ENCODE peak calls at places on chromosomes 12 and 14, in four cellular contexts. A, Z, D and K are unnamed samples.

GRCh38 chr12:52232916-52233461 is at the start of gene KRT7:
- ATAC-seq in Z (no peak), A (no peak), D (peak; percentile 73), K (no peak)

GRCh38 chr14:86065407-86065806 is 535.5 kb downstream of the FLRT2 start:
- ATAC-seq in Z (no peak), A (no peak), D (no peak), K (no peak)

GRCh38 chr12:110906088-110906487 is 14.3 kb downstream of the MYL2 start:
- ATAC-seq in Z (no peak), A (no peak), D (no peak), K (peak; percentile 46)

GRCh38 chr14:104993808-104994591 is 8.4 kb downstream of the CLBA1 start:
- ATAC-seq in A (no peak), Z (no peak), D (no peak), K (no peak)

GRCh38 chr14:106185837-106186233 is 659.5 kb downstream of the TMEM121 start:
- ATAC-seq in A (no peak), D (peak; percentile 51), Z (no peak), K (peak; percentile 77)

GRCh38 chr12:77225373-77225772 is 160.0 kb upstream of the E2F7 start:
- ATAC-seq in A (no peak), D (no peak), Z (no peak), K (no peak)

GRCh38 chr14:95261616-95262510 is 57.8 kb downstream of the CLMN start:
- ATAC-seq in D (peak; percentile 18), A (peak; percentile 59), Z (no peak), K (no peak)

GRCh38 chr14:67721851-67722250 is 20.2 kb downstream of the RDH12 start:
- ATAC-seq in A (no peak), Z (no peak), D (no peak), K (no peak)

GRCh38 chr12:103829092-103829491 is 11.9 kb downstream of the NT5DC3 start:
- ATAC-seq in Z (no peak), D (peak; percentile 44), A (no peak), K (no peak)

GRCh38 chr12:109573029-109573913 is at the start of the genes MMAB and MVK:
- ATAC-seq in D (peak; percentile 98), A (peak; percentile 99), Z (peak; percentile 99), K (peak; percentile 97)

GRCh38 chr12:15996254-15996653 is 85.1 kb downstream of the DERA start:
- ATAC-seq in D (peak; percentile 79), Z (no peak), A (peak; percentile 92), K (no peak)

GRCh38 chr14:22084393-22085281 is 411.0 kb upstream of the OR4E1 start:
- ATAC-seq in Z (no peak), A (no peak), D (peak; percentile 72), K (peak; percentile 34)

GRCh38 chr12:95733156-95733825 is 57.3 kb downstream of the NTN4 start:
- ATAC-seq in Z (no peak), D (peak; percentile 57), A (peak; percentile 41), K (no peak)

GRCh38 chr14:64350091-64350490 is 38.1 kb upstream of the MTHFD1 start:
- ATAC-seq in D (no peak), Z (no peak), A (no peak), K (no peak)

GRCh38 chr12:121237415-121237814 is 27.5 kb downstream of the P2RX4 start:
- ATAC-seq in Z (no peak), D (peak; percentile 17), A (no peak), K (no peak)

GRCh38 chr12:108621161-108621560 is 12.5 kb downstream of the SELPLG start:
- ATAC-seq in A (no peak), Z (no peak), D (no peak), K (no peak)

GRCh38 chr12:14560904-14561574 is 6.6 kb downstream of the PLBD1 start:
- ATAC-seq in D (no peak), Z (no peak), A (peak; percentile 29), K (no peak)

GRCh38 chr14:66379116-66379515 is 107.1 kb upstream of the CCDC196 start:
- ATAC-seq in Z (no peak), D (peak; percentile 30), A (peak; percentile 95), K (no peak)

GRCh38 chr14:98408713-98409112 is 863.3 kb downstream of the BCL11B start:
- ATAC-seq in D (no peak), A (no peak), Z (no peak), K (peak; percentile 96)

GRCh38 chr14:65336191-65336591 is 76.3 kb upstream of the FUT8 start:
- ATAC-seq in D (peak; percentile 55), Z (no peak), A (no peak), K (peak; percentile 93)

GRCh38 chr12:6899837-6900519 is 4.6 kb upstream of the LRRC23 start:
- ATAC-seq in D (peak; percentile 57), Z (no peak), A (no peak), K (no peak)